ENCODE peak calls at places on chromosomes 4 and X, in four cellular contexts. U, M, I and B are unnamed samples.

GRCh38 chr4:95049838-95050237 is 292.1 kb downstream of the BMPR1B start:
- DNase-seq in M (no peak), U (peak; percentile 16), I (no peak), B (no peak)

GRCh38 chr4:183180096-183180495 is 81.0 kb downstream of the WWC2 start:
- DNase-seq in M (peak; percentile 27), I (no peak), U (peak; percentile 37), B (no peak)

GRCh38 chr4:23373269-23373668 is 516.6 kb downstream of the PPARGC1A start:
- DNase-seq in U (no peak), M (no peak), I (no peak), B (no peak)

GRCh38 chr4:142043509-142043908 is 407.1 kb downstream of the IL15 start:
- DNase-seq in M (peak; percentile 72), I (no peak), U (no peak), B (no peak)

GRCh38 chrX:43508694-43509093 is 147.4 kb upstream of the MAOA start:
- DNase-seq in I (no peak), U (peak; percentile 37), M (no peak), B (no peak)

GRCh38 chr4:113407409-113407808 is 354.1 kb downstream of the CAMK2D start:
- DNase-seq in M (no peak), U (no peak), I (no peak), B (no peak)

GRCh38 chr4:23269583-23269982 is 576.8 kb downstream of the GBA3 start:
- DNase-seq in M (no peak), U (no peak), I (no peak), B (no peak)

GRCh38 chr4:41496980-41497379 is 41.0 kb upstream of the LIMCH1 start:
- DNase-seq in I (no peak), U (no peak), M (no peak), B (no peak)

GRCh38 chr4:96162631-96163030 is 322.7 kb downstream of the PDHA2 start:
- DNase-seq in U (no peak), I (no peak), M (no peak), B (no peak)

GRCh38 chr4:99323761-99324160 is 2.6 kb upstream of the ADH1B start:
- DNase-seq in M (peak; percentile 66), U (no peak), I (no peak), B (peak; percentile 59)

GRCh38 chr4:114599231-114600065 is 841 bp downstream of the UGT8 start:
- DNase-seq in U (peak; percentile 31), I (peak; percentile 52), M (peak; percentile 8), B (no peak)

GRCh38 chr4:102469806-102470205 is 31.4 kb upstream of the NFKB1 start:
- DNase-seq in I (no peak), U (peak; percentile 76), M (no peak), B (no peak)

GRCh38 chrX:39816871-39817731 is 280.7 kb downstream of the BCOR start:
- DNase-seq in U (peak; percentile 57), M (peak; percentile 81), I (no peak), B (peak; percentile 32)

GRCh38 chr4:1413687-1414479 is 7.6 kb upstream of the NKX1-1 start:
- DNase-seq in M (no peak), I (no peak), U (no peak), B (no peak)

GRCh38 chr4:95314573-95314972 is 234.2 kb downstream of the UNC5C start:
- DNase-seq in U (no peak), M (no peak), I (no peak), B (no peak)

GRCh38 chr4:153816542-153816941 is 27.7 kb upstream of the SFRP2 start:
- DNase-seq in U (no peak), M (no peak), I (no peak), B (no peak)

GRCh38 chr4:137312257-137312656 is 220.0 kb downstream of the PCDH18 start:
- DNase-seq in I (no peak), U (no peak), M (peak; percentile 58), B (no peak)

GRCh38 chr4:79078339-79078738 is 139.1 kb upstream of the PAQR3 start:
- DNase-seq in U (no peak), I (no peak), M (no peak), B (no peak)

GRCh38 chrX:16786139-16786790 is at the start of gene TXLNG:
- DNase-seq in I (peak; percentile 99), U (peak; percentile 100), M (peak; percentile 97), B (peak; percentile 96)

GRCh38 chr4:173513651-173514050 is 16.4 kb downstream of the HAND2 start:
- DNase-seq in U (no peak), M (peak; percentile 70), I (no peak), B (no peak)

GRCh38 chr4:67122029-67122428 is 423.3 kb downstream of the CENPC start:
- DNase-seq in M (no peak), I (no peak), U (peak; percentile 11), B (no peak)

GRCh38 chr4:3363411-3364141 is 70.8 kb downstream of the RGS12 start:
- DNase-seq in M (no peak), U (no peak), I (no peak), B (no peak)

GRCh38 chr4:84497835-84498202 is 1.3 kb downstream of the NKX6-1 start:
- DNase-seq in M (no peak), U (no peak), I (no peak), B (no peak)
- H3K27ac ChIP-seq in M (no peak overlapping the region), U (peak overlapping the region; percentile 42), I (peak overlapping the region; percentile 42), B (no peak overlapping the region)

GRCh38 chr4:116515959-116516358 is 569.4 kb downstream of the TRAM1L1 start:
- DNase-seq in I (no peak), U (no peak), M (no peak), B (no peak)
- H3K27ac ChIP-seq in I (no peak overlapping the region), U (no peak overlapping the region), M (no peak overlapping the region), B (no peak overlapping the region)

DNA sequence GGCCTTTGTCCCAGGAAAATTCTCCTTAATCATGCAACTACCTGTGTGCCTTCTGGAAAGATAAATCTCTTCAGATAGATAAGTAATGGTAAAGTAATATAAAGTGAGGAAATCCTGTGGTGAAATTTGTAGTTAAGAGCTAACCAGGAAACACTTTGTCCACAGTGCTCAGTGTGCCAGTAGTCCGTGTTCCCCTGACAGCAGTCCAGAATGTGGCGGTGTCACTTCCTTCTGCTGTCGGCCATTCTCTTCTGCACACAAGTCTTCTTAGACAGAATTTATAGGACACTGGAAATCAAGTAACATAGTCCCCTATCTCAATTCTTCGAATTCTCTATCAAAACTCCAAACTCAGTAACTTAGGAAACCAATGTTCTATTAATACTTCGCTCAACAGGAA is 5.8 kb upstream of the CXXC4 start:
- DNase-seq in U (no peak), M (no peak), I (no peak), B (no peak)
- H3K27ac ChIP-seq in U (no peak overlapping the region), M (no peak overlapping the region), I (no peak overlapping the region), B (no peak overlapping the region)

DNA sequence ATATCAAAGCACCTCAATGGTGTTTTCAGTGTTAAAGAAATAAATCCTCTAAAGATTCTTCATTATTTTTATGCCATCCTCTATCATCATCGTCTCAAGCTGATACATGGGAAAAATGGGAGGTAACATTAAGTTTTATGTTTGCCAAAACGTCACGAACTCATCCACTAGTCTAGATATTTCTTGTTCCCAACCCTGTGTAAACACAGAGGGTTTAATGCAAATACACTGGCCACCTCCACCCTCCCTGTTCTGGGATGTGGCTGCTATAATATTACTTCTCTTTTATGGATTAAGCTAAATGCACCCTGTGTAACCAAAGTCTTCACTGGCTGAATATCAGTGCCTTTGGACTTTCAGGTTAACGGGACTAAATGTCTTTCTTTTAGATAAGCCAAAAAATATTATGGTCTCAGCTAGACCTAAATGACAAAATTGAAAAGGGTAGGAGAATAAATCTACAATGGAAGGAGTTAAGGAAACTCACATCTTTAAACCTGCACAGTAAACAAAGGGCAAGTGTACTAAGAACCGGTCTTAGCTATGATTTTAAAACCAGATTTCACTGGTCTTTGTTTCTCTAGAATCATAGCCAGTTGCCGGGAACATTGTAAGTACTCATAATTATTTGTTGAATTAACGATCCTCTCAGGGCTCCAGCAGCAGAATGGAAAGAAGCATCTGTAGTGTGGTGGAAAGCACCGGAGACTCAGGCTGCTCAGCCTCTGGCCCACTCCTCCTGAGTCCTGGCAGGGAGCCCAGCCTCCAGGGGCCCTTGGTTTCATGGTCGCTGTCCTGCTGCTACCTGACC is 103.5 kb upstream of the NOCT start:
- DNase-seq in U (no peak), I (no peak), M (no peak), B (no peak)
- H3K27ac ChIP-seq in U (no peak overlapping the region), I (no peak overlapping the region), M (no peak overlapping the region), B (no peak overlapping the region)

DNA sequence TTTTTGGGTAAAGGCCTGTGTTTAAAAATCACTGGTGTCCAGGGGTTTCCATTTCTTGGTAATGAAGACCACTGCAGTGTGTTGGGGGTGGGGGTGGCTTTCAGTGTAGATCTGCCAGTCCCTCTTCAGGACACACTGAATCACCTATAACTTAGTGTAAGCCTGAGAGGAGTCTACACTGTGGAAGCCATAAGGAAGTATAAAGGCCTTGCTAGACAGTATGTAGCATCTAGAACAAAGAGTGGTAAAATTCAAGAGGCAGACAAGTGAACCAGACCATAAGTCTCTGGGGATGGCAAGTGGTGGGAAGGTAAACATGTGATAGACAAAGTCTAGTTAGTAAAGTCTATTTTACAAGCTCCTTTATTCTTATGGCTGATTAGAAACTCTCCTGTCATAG is 191.8 kb downstream of the CCNG2 start:
- DNase-seq in M (no peak), I (no peak), U (no peak), B (no peak)
- H3K27ac ChIP-seq in M (peak overlapping the region; percentile 63), I (no peak overlapping the region), U (no peak overlapping the region), B (no peak overlapping the region)

DNA sequence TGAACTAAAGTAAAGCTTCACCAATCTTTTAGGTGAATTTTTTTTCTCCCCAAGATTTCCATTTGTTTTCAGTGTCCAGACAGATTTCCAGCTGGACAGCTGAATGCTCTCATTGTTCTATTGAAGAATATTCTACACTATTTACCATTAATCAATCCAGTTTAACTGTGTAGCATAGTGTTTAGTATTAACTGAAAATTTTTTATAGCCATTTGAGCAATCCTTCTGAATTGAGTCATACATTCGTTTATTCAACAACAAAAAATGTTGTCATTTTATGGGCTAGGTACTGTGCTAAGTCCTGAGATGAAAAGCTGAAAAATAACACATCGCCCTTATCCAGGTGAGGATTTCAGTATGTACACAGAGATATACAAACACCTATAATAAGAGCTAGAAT is 223.3 kb downstream of the COL25A1 start:
- DNase-seq in U (no peak), M (peak; percentile 58), I (no peak), B (no peak)
- H3K27ac ChIP-seq in U (no peak overlapping the region), M (peak overlapping the region; percentile 40), I (no peak overlapping the region), B (no peak overlapping the region)

GRCh38 chr4:4614925-4615678 is 73.3 kb upstream of the STX18 start:
- DNase-seq in U (no peak), M (peak; percentile 75), I (no peak), B (no peak)
- H3K27ac ChIP-seq in U (no peak overlapping the region), M (peak overlapping the region; percentile 43), I (no peak overlapping the region), B (no peak overlapping the region)

DNA sequence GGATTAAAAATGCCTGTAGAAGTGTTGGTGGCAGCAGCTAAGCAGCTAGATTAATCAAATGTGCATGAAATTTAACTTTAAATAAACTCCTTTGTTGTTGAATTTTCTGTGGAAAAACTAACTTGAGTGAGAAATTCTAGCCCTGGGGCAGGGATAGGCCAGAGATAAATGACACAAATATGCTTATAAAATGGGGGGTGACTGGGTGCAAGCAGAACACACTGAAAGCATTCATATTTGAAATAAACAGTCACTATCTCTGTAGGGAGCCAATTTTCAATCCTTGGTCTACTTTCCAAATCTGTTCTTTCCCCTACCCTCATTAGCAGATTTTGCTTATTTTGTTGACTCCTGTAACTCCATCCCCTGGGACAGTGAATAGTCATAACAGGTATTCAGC is 47.9 kb downstream of the RBPJ start:
- DNase-seq in U (no peak), M (no peak), I (no peak), B (no peak)
- H3K27ac ChIP-seq in U (peak overlapping the region; percentile 34), M (no peak overlapping the region), I (no peak overlapping the region), B (no peak overlapping the region)